ENCODE peak calls at places on chromosomes 3 and 15, in eight cellular contexts. I is GM04504, K is astrocyte, F is amniotic stem cell, T is DMS79, P is NCI-H345, X is mammary epithelial cell, Y is left kidney. V is an unnamed sample.

GRCh38 chr3:38455639-38456430 is 2.1 kb downstream of the ACVR2B start:
- DNase-seq in F (no peak), K (no peak), X (no peak), T (peak), Y (no peak), P (peak), I (no peak), V (no peak)

GRCh38 chr3:184691397-184692131 is 20.3 kb downstream of the MAGEF1 start:
- DNase-seq in P (no peak), F (no peak), X (no peak), T (no peak), I (no peak), K (no peak), Y (peak), V (no peak)

GRCh38 chr3:84825817-84826216 is 133.0 kb upstream of the CADM2 start:
- DNase-seq in Y (no peak), I (no peak), P (no peak), T (no peak), F (no peak), K (no peak), X (no peak), V (no peak)

GRCh38 chr3:52218454-52218853 is 7.0 kb downstream of the TLR9 start:
- DNase-seq in T (no peak), Y (peak), I (no peak), P (no peak), X (no peak), F (no peak), K (no peak), V (no peak)

GRCh38 chr15:23629234-23629805 is 18.3 kb downstream of the MAGEL2 start:
- DNase-seq in I (no peak), X (no peak), K (no peak), P (no peak), T (no peak), F (no peak), Y (no peak), V (no peak)

GRCh38 chr3:122952509-122952908 is 75.1 kb downstream of the SEMA5B start:
- DNase-seq in P (no peak), T (no peak), K (no peak), F (no peak), I (no peak), Y (peak), X (peak), V (no peak)

GRCh38 chr3:82082796-82083195 is 321.4 kb upstream of the GBE1 start:
- DNase-seq in K (peak), T (no peak), I (no peak), P (no peak), X (no peak), Y (no peak), F (no peak), V (no peak)

GRCh38 chr3:28850186-28850585 is 430.7 kb upstream of the RBMS3 start:
- DNase-seq in K (peak), Y (peak), T (no peak), F (no peak), I (no peak), X (no peak), P (no peak), V (no peak)

GRCh38 chr3:184003187-184003967 is 14.3 kb downstream of the ABCC5 start:
- DNase-seq in T (no peak), P (no peak), I (no peak), X (peak), F (peak), Y (no peak), K (peak), V (peak)

GRCh38 chr15:94745371-94745770 is 514.0 kb downstream of the MCTP2 start:
- DNase-seq in K (peak), T (no peak), X (peak), I (no peak), Y (no peak), P (no peak), F (no peak), V (no peak)

GRCh38 chr3:189144645-189145044 is 27.1 kb upstream of the TPRG1 start:
- DNase-seq in I (no peak), X (peak), T (peak), P (no peak), F (no peak), K (no peak), Y (peak), V (no peak)

GRCh38 chr3:184320099-184320445 is 5.7 kb downstream of the EIF4G1 start:
- DNase-seq in X (peak), I (peak), Y (peak), P (peak), K (peak), F (peak), T (peak), V (peak)

GRCh38 chr3:64616953-64617352 is 70.8 kb downstream of the ADAMTS9 start:
- DNase-seq in F (no peak), K (no peak), T (no peak), I (no peak), P (no peak), Y (no peak), X (no peak), V (no peak)

GRCh38 chr3:3134750-3135448 is 8.2 kb downstream of the TRNT1 start:
- DNase-seq in X (peak), Y (no peak), I (no peak), F (no peak), P (no peak), K (no peak), T (no peak), V (no peak)

GRCh38 chr3:17707813-17708543 is 34.5 kb downstream of the TBC1D5 start:
- DNase-seq in Y (no peak), F (no peak), K (no peak), I (no peak), P (no peak), X (no peak), T (no peak), V (no peak)